ENCODE peak calls at places on chromosomes 3 and 15, in five cellular contexts. G, D, W, V and O are unnamed samples.

GRCh38 chr3:70829101-70829500 is 516.7 kb upstream of the MDFIC2 start:
- DNase-seq in V (no peak), W (no peak), G (no peak), D (no peak), O (no peak)

GRCh38 chr3:57279685-57280084 is 12.8 kb downstream of the ASB14 start:
- DNase-seq in G (no peak), V (no peak), D (no peak), W (no peak), O (no peak)

GRCh38 chr3:34132069-34132677 is 333.7 kb downstream of the PDCD6IP start:
- DNase-seq in D (peak; percentile 12), V (no peak), W (no peak), G (no peak), O (no peak)

GRCh38 chr15:31352911-31353811 is 26.5 kb downstream of the KLF13 start:
- DNase-seq in V (no peak), W (peak; percentile 77), G (no peak), D (no peak), O (no peak)

GRCh38 chr3:194304186-194304917 is 46.8 kb downstream of the CPN2 start:
- DNase-seq in D (no peak), W (no peak), V (no peak), G (no peak), O (no peak)

GRCh38 chr15:56038015-56038414 is 44.6 kb upstream of the NEDD4 start:
- DNase-seq in G (no peak), W (no peak), D (no peak), V (no peak), O (no peak)

GRCh38 chr15:57503911-57504598 is 87.6 kb upstream of the MYZAP start:
- DNase-seq in V (no peak), D (no peak), W (no peak), G (no peak), O (no peak)

GRCh38 chr3:45112939-45113338 is 33.2 kb downstream of the CDCP1 start:
- DNase-seq in D (no peak), V (no peak), W (no peak), G (no peak), O (no peak)

GRCh38 chr3:187196573-187197094 is 652 bp upstream of the RTP1 start:
- DNase-seq in G (no peak), W (no peak), V (no peak), D (no peak), O (no peak)

GRCh38 chr15:55846108-55846707 is 103.3 kb upstream of the PRTG start:
- DNase-seq in G (peak; percentile 89), D (peak; percentile 86), V (peak; percentile 52), W (no peak), O (no peak)

GRCh38 chr15:59303136-59303535 is 69.5 kb downstream of the MYO1E start:
- DNase-seq in W (no peak), D (no peak), V (no peak), G (no peak), O (no peak)

GRCh38 chr3:123412811-123413588 is 35.9 kb downstream of the ADCY5 start:
- DNase-seq in V (no peak), G (peak; percentile 28), W (peak; percentile 56), D (peak; percentile 49), O (no peak)

GRCh38 chr3:119296723-119297122 is 2.5 kb downstream of the ARHGAP31 start:
- DNase-seq in V (no peak), W (no peak), D (no peak), G (no peak), O (no peak)

GRCh38 chr15:41983621-41984571 is 11.5 kb upstream of the EHD4 start:
- DNase-seq in W (no peak), D (no peak), G (no peak), V (no peak), O (no peak)

GRCh38 chr3:2735392-2735894 is 374.7 kb downstream of the IL5RA start:
- DNase-seq in D (no peak), V (no peak), G (no peak), W (no peak), O (no peak)

GRCh38 chr3:133763797-133764734 is 17.9 kb downstream of the TF start:
- DNase-seq in V (no peak), W (no peak), G (no peak), D (no peak), O (no peak)

GRCh38 chr3:128547368-128547987 is 54.5 kb upstream of the GATA2 start:
- DNase-seq in W (no peak), V (peak; percentile 56), D (no peak), G (no peak), O (no peak)

GRCh38 chr3:72628065-72628464 is 220.2 kb downstream of the SHQ1 start:
- DNase-seq in V (no peak), W (no peak), D (no peak), G (no peak), O (peak; percentile 24)

GRCh38 chr3:104908761-104909160 is 457.9 kb upstream of the ALCAM start:
- DNase-seq in G (peak; percentile 14), W (no peak), V (no peak), D (peak; percentile 92), O (no peak)

GRCh38 chr3:59802045-59802444 is 752.2 kb upstream of the CFAP20DC start:
- DNase-seq in D (no peak), V (no peak), G (no peak), W (no peak), O (no peak)

GRCh38 chr3:180280601-180281000 is 243.9 kb upstream of the PEX5L start:
- DNase-seq in W (no peak), D (no peak), V (no peak), G (no peak), O (no peak)

GRCh38 chr3:179956416-179956830 is 80.3 kb downstream of the PEX5L start:
- DNase-seq in G (no peak), W (no peak), D (no peak), V (peak; percentile 62), O (no peak)

GRCh38 chr3:12727937-12728336 is 31.1 kb downstream of the TMEM40 start:
- DNase-seq in W (no peak), V (no peak), G (no peak), D (no peak), O (no peak)

GRCh38 chr15:58148633-58149032 is 10.5 kb downstream of the AQP9 start:
- DNase-seq in G (no peak), D (no peak), W (no peak), V (no peak), O (no peak)

GRCh38 chr3:14463330-14464216 is 61.2 kb downstream of the SLC6A6 start:
- DNase-seq in V (no peak), G (peak; percentile 37), D (no peak), W (no peak), O (no peak)

GRCh38 chr3:174169736-174170135 is 689.4 kb upstream of the NAALADL2 start:
- DNase-seq in G (no peak), V (no peak), D (no peak), W (no peak), O (no peak)

GRCh38 chr3:77815467-77815866 is 775.6 kb downstream of the ROBO2 start:
- DNase-seq in W (no peak), V (no peak), D (no peak), G (peak; percentile 73), O (no peak)

GRCh38 chr3:151708868-151709267 is 24.9 kb upstream of the AADACL2 start:
- DNase-seq in D (no peak), V (no peak), G (no peak), W (no peak), O (no peak)

GRCh38 chr3:150351398-150351797 is 56.7 kb upstream of the TSC22D2 start:
- DNase-seq in W (no peak), G (no peak), V (no peak), D (no peak), O (no peak)

GRCh38 chr3:56131976-56132590 is 336.2 kb downstream of the ERC2 start:
- DNase-seq in W (no peak), V (peak; percentile 81), D (no peak), G (peak; percentile 28), O (no peak)

GRCh38 chr15:24678485-24678884 is 2.9 kb downstream of the NPAP1 start:
- DNase-seq in D (no peak), W (no peak), G (peak; percentile 33), V (no peak), O (no peak)

GRCh38 chr3:63874769-63875168 is 11.1 kb downstream of the ATXN7 start:
- DNase-seq in W (no peak), D (no peak), V (no peak), G (no peak), O (no peak)